ENCODE peak calls at places on chromosomes 13 and 19, in five cellular contexts. K is hepatic stellate cell; H is CD4-positive, CD25-positive, alpha-beta regulatory T cell; J is MG63; A is NCI-H1436. Q is an unnamed sample.

GRCh38 chr13:41565221-41565620 is 107.9 kb downstream of the RGCC start:
- DNase-seq in K (peak), H (no peak), J (peak), A (no peak), Q (no peak)

GRCh38 chr19:1626417-1627010 is 21.3 kb upstream of the UQCR11 start:
- DNase-seq in K (no peak), H (no peak), J (no peak), A (no peak), Q (no peak)

GRCh38 chr13:113452942-113453901 is at the start of gene ADPRHL1:
- DNase-seq in K (no peak), H (no peak), J (no peak), A (peak), Q (no peak)

GRCh38 chr13:41401371-41401770 is 56.0 kb upstream of the RGCC start:
- DNase-seq in K (no peak), H (no peak), J (peak), A (no peak), Q (no peak)

GRCh38 chr19:48533770-48534169 is 18.2 kb upstream of the SULT2B1 start:
- DNase-seq in K (no peak), H (no peak), J (no peak), A (no peak), Q (no peak)

GRCh38 chr13:97225533-97225932 is 3.4 kb downstream of the MBNL2 start:
- DNase-seq in K (no peak), H (peak), J (no peak), A (no peak), Q (peak)

GRCh38 chr19:13207237-13208130 is 57.3 kb downstream of the IER2 start:
- DNase-seq in K (no peak), H (no peak), J (peak), A (no peak), Q (no peak)

GRCh38 chr13:101398920-101399319 is 17.4 kb downstream of the NALCN start:
- DNase-seq in K (peak), H (no peak), J (no peak), A (no peak), Q (no peak)

GRCh38 chr13:109155301-109155761 is 525.9 kb downstream of the MYO16 start:
- DNase-seq in K (no peak), H (no peak), J (peak), A (no peak), Q (no peak)

GRCh38 chr13:76455960-76456359 is 430.2 kb downstream of the KCTD12 start:
- DNase-seq in K (no peak), H (no peak), J (peak), A (no peak), Q (no peak)

GRCh38 chr19:10960314-10961072 is at the start of gene SMARCA4:
- DNase-seq in K (peak), H (peak), J (peak), A (peak), Q (peak)

GRCh38 chr19:3066482-3067049 is 4.3 kb upstream of the TLE5 start:
- DNase-seq in K (no peak), H (no peak), J (no peak), A (no peak), Q (no peak)

GRCh38 chr13:93776936-93777335 is 550.3 kb downstream of the GPC6 start:
- DNase-seq in K (peak), H (no peak), J (peak), A (no peak), Q (no peak)

GRCh38 chr13:33512880-33513554 is 227.5 kb upstream of the STARD13 start:
- DNase-seq in K (no peak), H (no peak), J (no peak), A (no peak), Q (no peak)

Q was measured in central memory CD4-positive, alpha-beta T cell.